ENCODE peak calls at places on chromosomes 12 and 14, in six cellular contexts. One of them, this sample, is unnamed.

GRCh38 chr12:103667129-103667528 is 80.1 kb downstream of the STAB2 start:
- DNase-seq in activated CD4-positive, alpha-beta T cell treated with anti-CD3 and anti-CD28 coated beads for 1 hour: no peak
- DNase-seq in heart left ventricle: no peak
- DNase-seq in AG20443: no peak
- DNase-seq in T-helper 1 cell: no peak
- DNase-seq in GDM1: no peak
- DNase-seq in this sample: no peak

GRCh38 chr14:75295061-75295461 is 16.4 kb downstream of the FOS start:
- DNase-seq in activated CD4-positive, alpha-beta T cell treated with anti-CD3 and anti-CD28 coated beads for 1 hour: no peak
- DNase-seq in heart left ventricle: peak; percentile 71
- DNase-seq in AG20443: peak; percentile 84
- DNase-seq in T-helper 1 cell: no peak
- DNase-seq in GDM1: no peak
- DNase-seq in this sample: no peak

GRCh38 chr12:76698966-76699365 is 64.9 kb upstream of the ZDHHC17 start:
- DNase-seq in activated CD4-positive, alpha-beta T cell treated with anti-CD3 and anti-CD28 coated beads for 1 hour: no peak
- DNase-seq in heart left ventricle: no peak
- DNase-seq in AG20443: no peak
- DNase-seq in T-helper 1 cell: no peak
- DNase-seq in GDM1: no peak
- DNase-seq in this sample: no peak

GRCh38 chr14:100532916-100533630 is 54.1 kb downstream of the BEGAIN start:
- DNase-seq in activated CD4-positive, alpha-beta T cell treated with anti-CD3 and anti-CD28 coated beads for 1 hour: no peak
- DNase-seq in heart left ventricle: peak; percentile 9
- DNase-seq in AG20443: peak; percentile 62
- DNase-seq in T-helper 1 cell: no peak
- DNase-seq in GDM1: peak; percentile 47
- DNase-seq in this sample: peak; percentile 49

GRCh38 chr14:94936411-94936892 is 166.5 kb upstream of the GSC start:
- DNase-seq in activated CD4-positive, alpha-beta T cell treated with anti-CD3 and anti-CD28 coated beads for 1 hour: no peak
- DNase-seq in heart left ventricle: peak; percentile 69
- DNase-seq in AG20443: peak; percentile 85
- DNase-seq in T-helper 1 cell: no peak
- DNase-seq in GDM1: no peak
- DNase-seq in this sample: peak; percentile 76

GRCh38 chr14:32230181-32230580 is 27.1 kb upstream of the RNU6-8 start:
- DNase-seq in activated CD4-positive, alpha-beta T cell treated with anti-CD3 and anti-CD28 coated beads for 1 hour: no peak
- DNase-seq in heart left ventricle: no peak
- DNase-seq in AG20443: peak; percentile 31
- DNase-seq in T-helper 1 cell: no peak
- DNase-seq in GDM1: no peak
- DNase-seq in this sample: no peak

GRCh38 chr14:103315368-103315911 is 18.6 kb upstream of the EIF5 start:
- DNase-seq in activated CD4-positive, alpha-beta T cell treated with anti-CD3 and anti-CD28 coated beads for 1 hour: no peak
- DNase-seq in heart left ventricle: no peak
- DNase-seq in AG20443: peak; percentile 83
- DNase-seq in T-helper 1 cell: no peak
- DNase-seq in GDM1: no peak
- DNase-seq in this sample: no peak

GRCh38 chr12:46664771-46665287 is 161.0 kb downstream of the SLC38A4 start:
- DNase-seq in activated CD4-positive, alpha-beta T cell treated with anti-CD3 and anti-CD28 coated beads for 1 hour: no peak
- DNase-seq in heart left ventricle: no peak
- DNase-seq in AG20443: peak; percentile 82
- DNase-seq in T-helper 1 cell: peak; percentile 70
- DNase-seq in GDM1: peak; percentile 36
- DNase-seq in this sample: no peak

GRCh38 chr14:62015248-62015647 is 253.0 kb downstream of the SNAPC1 start:
- DNase-seq in activated CD4-positive, alpha-beta T cell treated with anti-CD3 and anti-CD28 coated beads for 1 hour: no peak
- DNase-seq in heart left ventricle: no peak
- DNase-seq in AG20443: no peak
- DNase-seq in T-helper 1 cell: no peak
- DNase-seq in GDM1: no peak
- DNase-seq in this sample: no peak

GRCh38 chr12:27821259-27821973 is 41.4 kb upstream of the MANSC4 start:
- DNase-seq in activated CD4-positive, alpha-beta T cell treated with anti-CD3 and anti-CD28 coated beads for 1 hour: no peak
- DNase-seq in heart left ventricle: peak; percentile 16
- DNase-seq in AG20443: peak; percentile 81
- DNase-seq in T-helper 1 cell: peak; percentile 52
- DNase-seq in GDM1: peak; percentile 19
- DNase-seq in this sample: peak; percentile 50

GRCh38 chr12:128817115-128818015 is 6.4 kb downstream of the SLC15A4 start:
- DNase-seq in activated CD4-positive, alpha-beta T cell treated with anti-CD3 and anti-CD28 coated beads for 1 hour: no peak
- DNase-seq in heart left ventricle: peak; percentile 69
- DNase-seq in AG20443: peak; percentile 77
- DNase-seq in T-helper 1 cell: no peak
- DNase-seq in GDM1: no peak
- DNase-seq in this sample: no peak

GRCh38 chr12:52687527-52688385 is 7.5 kb upstream of the KRT1 start:
- DNase-seq in activated CD4-positive, alpha-beta T cell treated with anti-CD3 and anti-CD28 coated beads for 1 hour: no peak
- DNase-seq in heart left ventricle: no peak
- DNase-seq in AG20443: no peak
- DNase-seq in T-helper 1 cell: no peak
- DNase-seq in GDM1: no peak
- DNase-seq in this sample: no peak

GRCh38 chr12:6424848-6425247 is 19.9 kb upstream of the CD27 start:
- DNase-seq in activated CD4-positive, alpha-beta T cell treated with anti-CD3 and anti-CD28 coated beads for 1 hour: no peak
- DNase-seq in heart left ventricle: no peak
- DNase-seq in AG20443: no peak
- DNase-seq in T-helper 1 cell: no peak
- DNase-seq in GDM1: no peak
- DNase-seq in this sample: no peak

GRCh38 chr12:74725154-74725553 is 187.5 kb downstream of the ATXN7L3B start:
- DNase-seq in activated CD4-positive, alpha-beta T cell treated with anti-CD3 and anti-CD28 coated beads for 1 hour: no peak
- DNase-seq in heart left ventricle: no peak
- DNase-seq in AG20443: no peak
- DNase-seq in T-helper 1 cell: no peak
- DNase-seq in GDM1: no peak
- DNase-seq in this sample: no peak

GRCh38 chr14:102774391-102775153 is 2.7 kb upstream of the TRAF3 start:
- DNase-seq in activated CD4-positive, alpha-beta T cell treated with anti-CD3 and anti-CD28 coated beads for 1 hour: peak; percentile 38
- DNase-seq in heart left ventricle: peak; percentile 35
- DNase-seq in AG20443: peak; percentile 85
- DNase-seq in T-helper 1 cell: peak; percentile 69
- DNase-seq in GDM1: peak; percentile 25
- DNase-seq in this sample: peak; percentile 67

GRCh38 chr14:67480011-67480410 is 8.5 kb downstream of the TMEM229B start:
- DNase-seq in activated CD4-positive, alpha-beta T cell treated with anti-CD3 and anti-CD28 coated beads for 1 hour: no peak
- DNase-seq in heart left ventricle: no peak
- DNase-seq in AG20443: no peak
- DNase-seq in T-helper 1 cell: no peak
- DNase-seq in GDM1: no peak
- DNase-seq in this sample: no peak

GRCh38 chr12:110733089-110733715 is 9.5 kb downstream of the PPP1CC start:
- DNase-seq in activated CD4-positive, alpha-beta T cell treated with anti-CD3 and anti-CD28 coated beads for 1 hour: no peak
- DNase-seq in heart left ventricle: peak; percentile 24
- DNase-seq in AG20443: peak; percentile 20
- DNase-seq in T-helper 1 cell: no peak
- DNase-seq in GDM1: no peak
- DNase-seq in this sample: no peak

GRCh38 chr12:1217191-1217949 is 226.3 kb downstream of the ERC1 start:
- DNase-seq in activated CD4-positive, alpha-beta T cell treated with anti-CD3 and anti-CD28 coated beads for 1 hour: no peak
- DNase-seq in heart left ventricle: no peak
- DNase-seq in AG20443: peak; percentile 67
- DNase-seq in T-helper 1 cell: no peak
- DNase-seq in GDM1: no peak
- DNase-seq in this sample: no peak